ENCODE peak calls at places on chromosome 19, in six cellular contexts. I, B, Y, A, D and N are unnamed samples.

GRCh38 chr19:58059003-58059671 is at the start of gene ZNF135:
- DNase-seq in Y (peak), B (peak), D (peak), I (peak), A (no peak), N (peak)

GRCh38 chr19:5103061-5103701 is 134.3 kb downstream of the KDM4B start:
- DNase-seq in I (no peak), D (peak), B (no peak), A (no peak), Y (peak), N (peak)

GRCh38 chr19:36488816-36489138 is 584 bp downstream of the ZNF566 start:
- DNase-seq in B (no peak), A (no peak), I (no peak), D (no peak), Y (no peak), N (peak)

GRCh38 chr19:438416-438958 is 22.3 kb downstream of the SHC2 start:
- DNase-seq in B (no peak), D (no peak), I (no peak), A (no peak), Y (no peak), N (no peak)

GRCh38 chr19:38736036-38736412 is 8.2 kb downstream of the CAPN12 start:
- DNase-seq in I (peak), A (no peak), D (no peak), B (peak), Y (no peak), N (no peak)

GRCh38 chr19:9885077-9885552 is 50.0 kb downstream of the PIN1 start:
- DNase-seq in A (peak), D (peak), B (peak), Y (no peak), I (no peak), N (peak)

GRCh38 chr19:18708452-18709231 is 25.2 kb downstream of the CRTC1 start:
- DNase-seq in Y (no peak), I (no peak), A (no peak), D (no peak), B (no peak), N (no peak)

GRCh38 chr19:23440791-23441190 is 45.5 kb upstream of the ZNF91 start:
- DNase-seq in Y (no peak), A (no peak), I (no peak), B (no peak), D (no peak), N (no peak)

GRCh38 chr19:51136891-51137551 is 5.1 kb upstream of the SIGLEC7 start:
- DNase-seq in D (no peak), A (no peak), B (no peak), Y (no peak), I (no peak), N (no peak)

GRCh38 chr19:44648536-44649370 is 5.0 kb downstream of the PVR start:
- DNase-seq in D (peak), A (peak), Y (peak), B (peak), I (no peak), N (no peak)

GRCh38 chr19:5434970-5435641 is 20.1 kb upstream of the ZNRF4 start:
- DNase-seq in I (no peak), D (peak), A (peak), B (peak), Y (no peak), N (no peak)